ENCODE peak calls at places on chromosomes 6 and 20, in four cellular contexts. M is H9, I is ascending aorta, Z is pancreas. J is an unnamed sample.

GRCh38 chr6:75842732-75843131 is 93.7 kb downstream of the MYO6 start:
- DNase-seq in M (no peak), I (no peak), Z (no peak), J (no peak)

GRCh38 chr20:35277127-35277526 is 795 bp downstream of the MMP24OS start:
- DNase-seq in M (no peak), I (no peak), Z (no peak), J (no peak)

GRCh38 chr20:31675828-31676533 is 38.3 kb downstream of the COX4I2 start:
- DNase-seq in M (no peak), Z (no peak), I (no peak), J (no peak)

GRCh38 chr20:36855241-36855657 is 20.7 kb upstream of the TLDC2 start:
- DNase-seq in I (no peak), Z (no peak), M (no peak), J (no peak)

GRCh38 chr20:17833036-17833674 is 133.4 kb downstream of the BANF2 start:
- DNase-seq in M (no peak), I (no peak), Z (no peak), J (no peak)

GRCh38 chr6:77416839-77417238 is 46.5 kb downstream of the HTR1B start:
- DNase-seq in I (no peak), Z (no peak), M (no peak), J (no peak)

GRCh38 chr6:68876792-68877493 is 241.9 kb downstream of the ADGRB3 start:
- DNase-seq in I (no peak), M (no peak), Z (no peak), J (no peak)

GRCh38 chr6:3194535-3195376 is 32.7 kb downstream of the TUBB2B start:
- DNase-seq in I (no peak), M (peak), Z (no peak), J (no peak)

GRCh38 chr6:37242429-37243052 is 15.0 kb upstream of the TBC1D22B start:
- DNase-seq in Z (no peak), M (no peak), I (peak), J (no peak)

GRCh38 chr6:56714273-56714672 is 71.6 kb upstream of the DST start:
- DNase-seq in I (no peak), Z (no peak), M (no peak), J (no peak)

GRCh38 chr6:168619560-168620314 is 178.8 kb downstream of the SMOC2 start:
- DNase-seq in M (no peak), I (no peak), Z (no peak), J (no peak)

GRCh38 chr20:34983995-34984735 is 28.5 kb downstream of the MYH7B start:
- DNase-seq in M (peak), Z (no peak), I (no peak), J (no peak)

GRCh38 chr6:70790483-70790882 is 122.8 kb downstream of the SMAP1 start:
- DNase-seq in I (no peak), M (no peak), Z (no peak), J (no peak)

GRCh38 chr6:89792881-89793280 is 26.7 kb downstream of the MDN1 start:
- DNase-seq in I (no peak), Z (no peak), M (peak), J (no peak)

GRCh38 chr6:64932486-64932885 is 774.5 kb downstream of the EYS start:
- DNase-seq in I (no peak), Z (no peak), M (no peak), J (no peak)

GRCh38 chr6:108945686-108946158 is 97.5 kb downstream of the ARMC2 start:
- DNase-seq in M (peak), I (peak), Z (peak), J (no peak)

GRCh38 chr6:21596379-21597242 is 3.1 kb downstream of the SOX4 start:
- DNase-seq in Z (peak), M (peak), I (peak), J (no peak)

GRCh38 chr6:4840169-4840568 is 64.0 kb downstream of the CDYL start:
- DNase-seq in M (no peak), Z (no peak), I (no peak), J (no peak)

GRCh38 chr6:46947497-46947896 is 25.8 kb upstream of the ADGRF5 start:
- DNase-seq in I (no peak), Z (no peak), M (no peak), J (no peak)

GRCh38 chr20:24785141-24785924 is 163.7 kb upstream of the CST7 start:
- DNase-seq in I (no peak), M (no peak), Z (peak), J (no peak)

GRCh38 chr6:55009114-55009513 is 162.5 kb downstream of the FAM83B start:
- DNase-seq in M (peak), I (no peak), Z (no peak), J (no peak)

GRCh38 chr20:8972963-8973362 is 95.9 kb upstream of the PLCB4 start:
- DNase-seq in Z (no peak), I (no peak), M (no peak), J (no peak)

GRCh38 chr20:21099653-21100589 is 6.2 kb downstream of the LINC00237 start:
- DNase-seq in Z (peak), I (no peak), M (peak), J (no peak)

GRCh38 chr6:38542031-38542430 is 97.7 kb downstream of the BTBD9 start:
- DNase-seq in M (no peak), I (no peak), Z (no peak), J (no peak)

GRCh38 chr6:32074996-32075532 is 34.1 kb downstream of the TNXB start:
- DNase-seq in I (no peak), M (no peak), Z (no peak), J (no peak)

GRCh38 chr20:47670913-47671312 is 114.4 kb downstream of the SULF2 start:
- DNase-seq in M (no peak), I (peak), Z (no peak), J (no peak)

GRCh38 chr20:52722926-52723325 is 249.2 kb upstream of the TSHZ2 start:
- DNase-seq in Z (no peak), M (no peak), I (no peak), J (no peak)

GRCh38 chr6:33276864-33277662 is at the start of gene B3GALT4:
- DNase-seq in Z (peak), M (peak), I (peak), J (no peak)

GRCh38 chr6:111447051-111447450 is 36.0 kb downstream of the REV3L start:
- DNase-seq in M (no peak), Z (no peak), I (no peak), J (no peak)

GRCh38 chr6:13924949-13925881 is at the start of gene RNF182:
- DNase-seq in Z (peak), I (no peak), M (no peak), J (no peak)

GRCh38 chr6:162181741-162182401 is 545.7 kb downstream of the PRKN start:
- DNase-seq in I (no peak), Z (no peak), M (no peak), J (no peak)

GRCh38 chr20:43190332-43190953 is 737 bp upstream of the PTPRT start:
- DNase-seq in I (no peak), M (peak), Z (no peak), J (no peak)

GRCh38 chr6:134539865-134540323 is 222.0 kb upstream of the SGK1 start:
- DNase-seq in M (no peak), I (no peak), Z (no peak), J (no peak)

GRCh38 chr6:139778688-139779087 is 404.2 kb upstream of the CITED2 start:
- DNase-seq in I (no peak), Z (no peak), M (no peak), J (no peak)

GRCh38 chr20:43508106-43508505 is 609 bp downstream of the L3MBTL1 start:
- DNase-seq in M (peak), Z (no peak), I (peak), J (no peak)

GRCh38 chr6:143941852-143942627 is 66.0 kb downstream of the PLAGL1 start:
- DNase-seq in M (peak), I (no peak), Z (peak), J (no peak)

GRCh38 chr20:61310954-61311353 is 58.9 kb downstream of the CDH4 start:
- DNase-seq in I (no peak), M (no peak), Z (no peak), J (no peak)

GRCh38 chr6:75345413-75345812 is 60.8 kb upstream of the TMEM30A start:
- DNase-seq in I (no peak), M (peak), Z (no peak), J (no peak)

GRCh38 chr6:76742919-76743318 is 670.5 kb upstream of the IMPG1 start:
- DNase-seq in M (no peak), Z (no peak), I (no peak), J (no peak)

GRCh38 chr6:47852727-47853126 is 70.9 kb downstream of the OPN5 start:
- DNase-seq in I (no peak), Z (no peak), M (no peak), J (no peak)

DNA sequence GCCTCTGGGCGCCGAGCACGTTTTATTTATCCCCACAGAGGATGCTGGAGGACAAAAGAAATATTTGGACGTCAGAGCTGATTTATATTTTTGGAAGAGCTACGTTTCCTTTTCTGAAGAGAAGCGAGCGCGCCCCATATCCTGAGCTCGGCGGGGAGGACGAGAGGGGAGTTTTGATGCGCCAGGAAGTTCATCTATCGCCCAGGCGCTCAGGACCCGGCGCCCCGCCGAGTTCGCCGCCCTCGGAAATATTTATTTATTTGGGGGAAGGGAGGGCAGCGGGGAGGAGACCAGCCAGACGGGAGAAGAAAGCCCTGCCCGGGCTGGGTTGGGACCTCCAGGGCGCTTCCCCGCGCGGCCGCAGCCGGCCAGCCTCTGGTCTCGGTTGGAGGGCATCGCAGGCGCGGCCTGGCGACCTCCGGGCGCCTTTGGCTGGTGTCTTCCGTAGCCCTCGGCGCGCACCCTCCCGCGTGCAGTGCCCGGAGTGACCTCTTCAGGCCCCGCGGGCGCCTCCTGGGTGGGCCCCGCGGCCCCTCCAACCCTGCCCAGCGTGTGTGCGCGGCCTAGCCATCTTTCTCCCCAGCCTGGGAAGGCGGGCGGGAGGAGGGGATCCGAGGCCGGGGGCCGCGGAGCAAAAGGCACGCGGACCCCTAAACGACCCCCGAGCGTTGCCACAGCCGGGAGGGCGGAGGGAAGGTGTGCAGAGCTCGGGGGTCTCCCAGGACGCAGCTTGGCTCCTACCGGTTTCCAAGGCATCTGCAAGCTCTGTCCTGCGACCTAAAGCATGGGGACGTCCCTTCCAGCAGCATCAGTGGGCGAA is 5.4 kb upstream of the FOXF2 start:
- DNase-seq in M (peak), I (peak), Z (peak), J (no peak)
- H3K27ac ChIP-seq in M (no peak), I (no peak), Z (no peak), J (no peak)

DNA sequence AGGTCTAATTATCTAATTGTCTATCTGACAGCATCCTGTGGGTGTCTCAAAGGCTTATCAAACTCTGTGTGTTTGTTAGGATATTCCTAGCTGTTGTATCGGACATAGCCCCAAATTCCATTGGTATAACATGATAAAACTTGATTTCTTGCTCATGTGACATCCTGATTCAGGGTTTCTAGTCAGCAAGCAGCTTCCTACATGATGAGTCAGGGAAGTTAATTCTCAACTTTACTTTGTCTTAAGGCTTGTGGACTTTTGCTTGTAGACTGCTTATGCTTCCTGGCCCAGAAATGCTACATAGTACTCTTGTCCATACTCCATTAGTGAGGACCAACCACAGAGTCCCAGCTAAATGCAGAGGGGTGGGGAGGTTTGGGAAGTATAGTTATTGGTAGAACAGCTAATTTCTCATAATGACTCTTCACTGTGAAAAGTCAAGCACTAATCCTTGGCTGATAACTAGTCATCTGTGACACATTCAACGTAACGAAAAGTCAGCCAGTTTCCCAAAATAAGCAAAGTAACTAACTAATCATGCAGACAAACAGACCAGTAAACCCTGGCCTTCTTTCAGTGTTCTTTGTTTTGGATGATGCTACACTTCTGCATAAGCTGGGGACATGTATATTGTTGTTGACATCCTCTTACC is 25.8 kb downstream of the NKAIN2 start:
- DNase-seq in Z (no peak), M (no peak), I (no peak), J (no peak)
- H3K27ac ChIP-seq in Z (no peak), M (no peak), I (no peak), J (no peak)

DNA sequence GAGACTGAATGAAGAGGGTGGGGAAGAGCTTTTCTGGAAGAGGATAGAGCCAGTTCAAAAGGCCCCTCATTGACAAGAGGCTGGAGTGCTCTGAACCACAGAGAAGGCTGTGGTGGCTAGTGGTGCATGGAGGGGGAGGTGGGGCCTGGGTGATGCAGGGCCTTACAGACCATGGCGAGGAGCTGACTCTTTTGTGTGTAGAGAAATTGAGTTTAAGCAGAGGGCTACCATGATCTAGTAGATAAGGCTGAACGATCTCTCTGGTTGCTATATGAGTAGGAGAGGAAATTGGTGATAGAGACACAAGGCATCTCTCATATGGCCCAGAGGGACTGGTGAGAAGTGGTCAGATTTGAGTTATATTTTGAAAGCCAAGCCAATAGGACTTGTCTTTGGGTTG is 137.6 kb downstream of the UST start:
- DNase-seq in Z (no peak), M (no peak), I (no peak), J (no peak)
- H3K27ac ChIP-seq in Z (no peak), M (no peak), I (peak), J (no peak)

GRCh38 chr20:32709528-32710121 is 33.6 kb downstream of the COMMD7 start:
- DNase-seq in I (no peak), M (no peak), Z (no peak), J (no peak)
- H3K27ac ChIP-seq in I (no peak), M (no peak), Z (no peak), J (no peak)

GRCh38 chr6:73263570-73263909 is 544 bp upstream of the KHDC1 start:
- DNase-seq in I (no peak), Z (no peak), M (no peak), J (no peak)

GRCh38 chr6:73258721-73259120 is 4.3 kb downstream of the KHDC1 start:
- DNase-seq in M (peak), I (no peak), Z (no peak), J (no peak)

GRCh38 chr6:73264446-73264845 is 1.4 kb upstream of the KHDC1 start:
- DNase-seq in Z (no peak), M (no peak), I (no peak), J (no peak)

DNA sequence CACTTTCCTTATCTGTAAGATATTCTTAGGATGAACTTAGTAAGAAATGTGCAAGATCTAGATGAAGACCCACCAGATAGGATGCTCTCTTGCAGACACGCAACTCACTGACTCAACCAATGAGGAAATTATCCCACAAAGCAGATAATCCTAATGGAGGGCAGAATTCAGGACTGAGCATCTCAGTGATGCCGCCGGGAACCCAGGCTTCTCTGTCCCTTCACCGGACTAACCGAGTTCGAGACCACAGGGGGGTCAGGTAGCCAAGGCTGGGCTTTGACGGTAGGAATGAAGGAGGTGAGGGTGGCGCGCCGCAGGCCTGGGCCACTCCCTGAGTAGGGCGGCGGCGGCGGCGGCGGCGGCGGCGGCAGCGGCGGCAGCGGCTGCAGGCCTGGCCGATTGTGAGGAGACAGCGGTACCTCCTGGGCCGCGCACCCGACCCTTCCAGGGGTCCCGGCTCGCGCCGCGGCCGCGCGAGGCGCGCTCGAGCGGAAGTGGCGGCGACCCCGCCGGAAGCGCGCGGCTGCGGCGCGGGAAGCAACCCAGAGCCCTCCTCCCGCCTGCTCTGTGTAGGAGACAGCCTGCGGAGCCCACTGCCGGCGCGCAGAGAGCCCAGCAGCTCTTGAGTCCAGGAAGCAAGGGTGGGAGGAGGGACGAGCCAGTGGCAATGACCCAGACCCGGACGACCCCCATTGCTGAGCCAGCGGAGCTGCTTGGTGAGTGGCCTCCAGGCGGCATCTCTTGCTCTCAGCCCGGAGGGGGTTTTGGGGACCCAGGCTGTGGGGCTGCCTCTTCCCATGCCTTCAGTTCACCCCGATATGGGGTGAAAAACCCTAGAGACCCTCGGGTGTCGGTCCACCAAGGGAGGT is at the start of gene KHDC1:
- DNase-seq in Z (peak), M (peak), I (no peak), J (no peak)
- H3K27ac ChIP-seq in Z (no peak), M (no peak), I (peak), J (peak)

GRCh38 chr6:78552435-78552834 is 314.9 kb upstream of the IRAK1BP1 start:
- DNase-seq in I (no peak), Z (no peak), M (no peak), J (no peak)

GRCh38 chr6:78551361-78551760 is 316.0 kb upstream of the IRAK1BP1 start:
- DNase-seq in M (no peak), I (no peak), Z (no peak), J (no peak)
- H3K27ac ChIP-seq in M (no peak), I (no peak), Z (no peak), J (no peak)

DNA sequence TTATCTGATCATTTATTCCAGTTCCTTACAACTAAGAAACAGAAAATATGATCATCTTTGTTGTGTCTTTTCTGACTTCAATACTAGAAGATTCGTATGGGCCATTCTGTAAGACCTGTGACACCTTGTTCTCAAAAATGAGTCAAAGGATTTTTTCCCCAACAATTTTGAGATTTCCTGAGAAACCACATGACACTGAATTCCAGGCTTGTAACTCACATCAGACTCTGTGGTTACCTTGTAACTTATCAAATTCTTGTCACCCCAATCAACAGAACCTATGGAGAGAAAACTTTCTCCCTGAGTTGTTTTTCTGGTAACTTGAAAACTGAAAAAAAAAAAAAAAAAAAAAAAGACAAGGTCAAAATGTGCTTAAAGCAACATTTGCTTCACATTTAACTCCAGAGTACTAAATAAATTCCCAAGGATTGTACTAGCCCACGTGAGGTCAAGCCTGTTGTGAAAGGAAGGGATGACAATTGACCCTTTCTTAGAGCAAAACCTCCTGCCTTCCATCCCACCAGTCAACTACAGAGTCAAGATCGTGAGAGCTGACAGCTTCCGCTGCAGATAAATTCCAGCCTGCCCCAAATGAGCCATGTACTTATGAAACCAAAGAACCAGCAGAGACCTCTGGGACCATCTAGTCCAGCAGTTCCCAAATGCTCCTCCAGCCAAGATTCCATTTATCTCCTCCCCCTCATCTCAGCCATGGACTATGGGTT is 140.3 kb downstream of the TBX18 start:
- DNase-seq in I (no peak), M (no peak), Z (no peak), J (no peak)
- H3K27ac ChIP-seq in I (no peak), M (no peak), Z (no peak), J (no peak)

J was measured in vagina.